ENCODE peak calls at places on chromosome 11, in four cellular contexts. V is transverse colon, B is stomach, Z is SK-N-SH. C is an unnamed sample.

GRCh38 chr11:45654242-45654641 is 11.2 kb downstream of the CHST1 start:
- DNase-seq in V (no peak), B (no peak), Z (no peak), C (peak; percentile 54)

GRCh38 chr11:120391297-120391696 is 55.1 kb downstream of the ARHGEF12 start:
- DNase-seq in V (no peak), B (no peak), Z (no peak), C (no peak)

GRCh38 chr11:6438979-6439571 is 1.7 kb downstream of the HPX start:
- DNase-seq in V (peak; percentile 62), B (peak; percentile 68), Z (peak; percentile 64), C (no peak)

GRCh38 chr11:30789270-30789669 is 203.1 kb upstream of the MPPED2 start:
- DNase-seq in V (no peak), B (no peak), Z (no peak), C (no peak)

GRCh38 chr11:66725646-66726045 is 3.4 kb downstream of the SPTBN2 start:
- DNase-seq in V (no peak), B (no peak), Z (no peak), C (peak; percentile 37)

GRCh38 chr11:31582697-31583096 is 73.1 kb downstream of the ELP4 start:
- DNase-seq in V (no peak), B (no peak), Z (no peak), C (no peak)

GRCh38 chr11:112285918-112286317 is 25.3 kb upstream of the PLET1 start:
- DNase-seq in V (no peak), B (no peak), Z (no peak), C (no peak)

GRCh38 chr11:87299041-87299481 is 261.3 kb downstream of the TMEM135 start:
- DNase-seq in V (peak; percentile 50), B (no peak), Z (no peak), C (no peak)

GRCh38 chr11:47225552-47226137 is 10.9 kb downstream of the DDB2 start:
- DNase-seq in V (no peak), B (no peak), Z (no peak), C (no peak)

GRCh38 chr11:72975778-72976520 is 161.7 kb downstream of the ATG16L2 start:
- DNase-seq in V (no peak), B (no peak), Z (no peak), C (no peak)

GRCh38 chr11:79054636-79055035 is 386.2 kb downstream of the TENM4 start:
- DNase-seq in V (no peak), B (no peak), Z (no peak), C (no peak)

GRCh38 chr11:41245184-41245583 is 214.3 kb downstream of the LRRC4C start:
- DNase-seq in V (no peak), B (no peak), Z (no peak), C (peak; percentile 62)

GRCh38 chr11:105862736-105863367 is 159.2 kb downstream of the MSANTD4 start:
- DNase-seq in V (no peak), B (no peak), Z (peak; percentile 29), C (no peak)

GRCh38 chr11:78081583-78081982 is 1.9 kb upstream of the NDUFC2 start:
- DNase-seq in V (no peak), B (no peak), Z (no peak), C (no peak)

GRCh38 chr11:83057721-83058120 is 14.0 kb downstream of the RAB30 start:
- DNase-seq in V (no peak), B (no peak), Z (no peak), C (no peak)

GRCh38 chr11:84452211-84452610 is 1166.0 kb upstream of the CCDC90B start:
- DNase-seq in V (no peak), B (no peak), Z (no peak), C (no peak)

GRCh38 chr11:18567081-18567480 is 21.5 kb downstream of the UEVLD start:
- DNase-seq in V (no peak), B (no peak), Z (no peak), C (no peak)

GRCh38 chr11:43504316-43504950 is 145.7 kb downstream of the TTC17 start:
- DNase-seq in V (no peak), B (no peak), Z (peak; percentile 31), C (no peak)

GRCh38 chr11:67435727-67436458 is 1.6 kb downstream of the PTPRCAP start:
- DNase-seq in V (no peak), B (no peak), Z (no peak), C (no peak)

GRCh38 chr11:60710482-60710881 is 11.1 kb downstream of the MS4A8 start:
- DNase-seq in V (no peak), B (no peak), Z (no peak), C (no peak)

GRCh38 chr11:78318733-78319132 is 98.9 kb downstream of the GAB2 start:
- DNase-seq in V (no peak), B (no peak), Z (peak; percentile 60), C (no peak)

GRCh38 chr11:8788616-8789015 is 106.0 kb downstream of the RPL27A start:
- DNase-seq in V (no peak), B (no peak), Z (no peak), C (no peak)

GRCh38 chr11:12979928-12980689 is 29.0 kb upstream of the RASSF10 start:
- DNase-seq in V (no peak), B (no peak), Z (no peak), C (no peak)

GRCh38 chr11:11167806-11168205 is 185.2 kb downstream of the CSNK2A3 start:
- DNase-seq in V (no peak), B (no peak), Z (no peak), C (no peak)

GRCh38 chr11:29127456-29127855 is 889.4 kb downstream of the KCNA4 start:
- DNase-seq in V (no peak), B (no peak), Z (no peak), C (no peak)

GRCh38 chr11:134412508-134413333 is 679 bp upstream of the B3GAT1 start:
- DNase-seq in V (peak; percentile 12), B (peak; percentile 64), Z (peak; percentile 89), C (no peak)

GRCh38 chr11:114088836-114089235 is 29.3 kb downstream of the ZBTB16 start:
- DNase-seq in V (no peak), B (no peak), Z (no peak), C (peak; percentile 67)

GRCh38 chr11:13278620-13279486 is 1.3 kb downstream of the BMAL1 start:
- DNase-seq in V (peak; percentile 26), B (no peak), Z (peak; percentile 59), C (no peak)

GRCh38 chr11:21582791-21583190 is 610.1 kb upstream of the ANO5 start:
- DNase-seq in V (no peak), B (no peak), Z (no peak), C (no peak)

GRCh38 chr11:118531597-118532084 is 649 bp downstream of the TMEM25 start:
- DNase-seq in V (no peak), B (no peak), Z (peak; percentile 69), C (no peak)

GRCh38 chr11:71139516-71140205 is 112.7 kb downstream of the SHANK2 start:
- DNase-seq in V (no peak), B (peak; percentile 84), Z (no peak), C (peak; percentile 78)
- TF ChIP-seq POLR2AphosphoS5 in V (no peak), B (no peak), Z (no peak), C (no peak)

GRCh38 chr11:20488352-20488751 is 100.8 kb downstream of the PRMT3 start:
- DNase-seq in V (no peak), B (no peak), Z (peak; percentile 35), C (no peak)
- TF ChIP-seq EP300 in V (no peak), B (no peak), Z (no peak), C (no peak)

GRCh38 chr11:64863381-64864060 is 14.9 kb downstream of the EHD1 start:
- DNase-seq in V (no peak), B (no peak), Z (no peak), C (peak; percentile 81)

GRCh38 chr11:64865286-64866172 is 12.9 kb downstream of the EHD1 start:
- DNase-seq in V (no peak), B (no peak), Z (no peak), C (no peak)

GRCh38 chr11:64864473-64865285 is 13.7 kb downstream of the EHD1 start:
- DNase-seq in V (peak; percentile 66), B (no peak), Z (no peak), C (peak; percentile 94)

GRCh38 chr11:64862914-64863313 is 15.5 kb downstream of the EHD1 start:
- DNase-seq in V (no peak), B (no peak), Z (no peak), C (peak; percentile 73)

DNA sequence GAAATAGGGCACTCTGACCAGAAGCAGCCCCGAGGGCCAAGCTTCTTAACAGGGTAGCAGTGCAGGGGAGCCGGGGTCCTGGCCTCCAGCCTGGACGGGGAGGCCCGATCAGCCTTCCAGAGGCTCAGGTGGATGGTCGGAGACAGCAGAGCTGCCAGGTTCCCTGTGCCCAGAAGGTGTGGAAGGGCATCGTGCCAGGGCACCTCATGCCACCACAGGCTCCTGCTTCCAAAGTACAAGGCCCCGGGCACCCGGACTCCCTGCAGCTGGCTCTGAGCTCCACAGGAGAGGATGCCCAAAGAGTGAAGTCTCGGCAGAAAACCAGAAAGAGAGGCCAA is 14.3 kb downstream of the EHD1 start:
- DNase-seq in V (no peak), B (no peak), Z (no peak), C (no peak)
- TF ChIP-seq POLR2AphosphoS5 in V (no peak), B (no peak), Z (no peak), C (no peak)

GRCh38 chr11:62805044-62805892 is at the start of gene NXF1:
- DNase-seq in V (peak; percentile 96), B (peak; percentile 97), Z (peak; percentile 99), C (peak; percentile 97)
- TF ChIP-seq EP300 in V (no peak), B (no peak), Z (no peak), C (no peak)

GRCh38 chr11:1573847-1574255 is 1.8 kb upstream of the DUSP8 start:
- DNase-seq in V (peak; percentile 85), B (peak; percentile 87), Z (peak; percentile 62), C (peak; percentile 71)
- TF ChIP-seq POLR2AphosphoS5 in V (peak; percentile 90), B (peak; percentile 71), Z (no peak), C (no peak)

DNA sequence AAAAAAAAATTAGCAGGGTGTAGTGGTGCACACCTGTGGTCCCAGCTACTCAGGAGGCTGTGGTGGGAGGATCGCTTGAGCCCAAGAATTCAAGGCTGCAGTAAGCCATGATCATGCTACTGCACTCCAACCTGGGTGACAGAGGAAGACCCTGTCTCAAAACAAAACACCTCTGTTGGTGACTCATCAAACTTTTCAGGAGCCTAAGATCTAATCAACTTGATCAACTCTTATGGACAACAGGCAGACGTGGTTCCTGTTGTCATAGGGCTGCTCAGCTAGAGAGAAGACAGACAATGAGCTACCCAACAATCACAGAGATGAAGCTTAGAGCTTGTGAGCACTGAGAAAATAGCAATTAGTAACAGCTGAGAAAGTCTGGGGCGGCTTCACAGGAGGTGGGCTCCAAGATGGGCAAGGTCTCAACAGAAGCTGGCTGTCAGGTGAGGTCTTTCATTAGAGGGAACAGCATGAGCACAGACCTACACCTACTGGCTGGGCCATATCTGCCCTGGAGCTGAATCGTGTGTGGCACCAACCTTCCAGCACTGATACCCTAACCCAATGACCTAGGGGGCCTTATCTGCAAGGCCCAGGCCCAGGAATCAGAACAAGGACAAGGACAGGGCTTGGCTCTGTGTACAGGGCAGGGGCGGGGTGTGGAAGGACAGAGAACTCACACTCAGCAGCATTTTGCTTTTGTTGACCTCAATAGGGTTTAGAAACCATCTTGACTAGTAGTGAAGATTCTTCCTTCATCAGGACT is 7.2 kb upstream of the UCP3 start:
- DNase-seq in V (no peak), B (peak; percentile 46), Z (no peak), C (no peak)
- TF ChIP-seq EP300 in V (no peak), B (no peak), Z (no peak), C (no peak)